ENCODE peak calls at places on chromosomes 6 and 20, in nine cellular contexts. K is dermis blood vessel endothelial cell; O is stimulated activated CD8-positive, alpha-beta memory T cell treated with anti-CD3 and anti-CD28 coated beads, Interleukin-2, amount 100 ng/mL, for 48 hours; E is G401; I is effector CD8-positive, alpha-beta T cell; N is CD4-positive, alpha-beta T cell; P is AG09309; V is substantia nigra; W is B cell. C is an unnamed sample.
A peak's percentile ranks its signal among the peaks of the same experiment; 100 is the strongest.

GRCh38 chr20:32898721-32899120 is 40.0 kb downstream of the EFCAB8 start:
- DNase-seq in K (no peak), O (no peak), E (no peak), I (no peak), N (no peak), P (peak; percentile 66), V (no peak), W (no peak), C (no peak)

GRCh38 chr20:63258826-63259225 is 4.6 kb upstream of the NKAIN4 start:
- DNase-seq in K (no peak), O (no peak), E (no peak), I (no peak), N (no peak), P (no peak), V (no peak), W (no peak), C (no peak)

GRCh38 chr6:98836025-98836961 is 1.9 kb downstream of the POU3F2 start:
- DNase-seq in K (no peak), O (no peak), E (no peak), I (no peak), N (no peak), P (no peak), V (no peak), W (no peak), C (peak; percentile 37)

GRCh38 chr6:16278048-16278724 is 39.8 kb downstream of the GMPR start:
- DNase-seq in K (no peak), O (no peak), E (peak; percentile 72), I (no peak), N (no peak), P (no peak), V (no peak), W (no peak), C (no peak)

GRCh38 chr6:7087491-7087979 is 20.2 kb upstream of the RREB1 start:
- DNase-seq in K (no peak), O (no peak), E (no peak), I (no peak), N (no peak), P (no peak), V (no peak), W (no peak), C (no peak)

GRCh38 chr20:31560900-31561598 is 44.0 kb upstream of the ID1 start:
- DNase-seq in K (peak; percentile 95), O (no peak), E (no peak), I (no peak), N (no peak), P (peak; percentile 96), V (no peak), W (no peak), C (peak; percentile 54)

GRCh38 chr20:51067792-51068191 is 44.9 kb upstream of the KCNG1 start:
- DNase-seq in K (no peak), O (no peak), E (no peak), I (no peak), N (no peak), P (no peak), V (no peak), W (no peak), C (no peak)

GRCh38 chr6:232896-233640 is 59.2 kb upstream of the DUSP22 start:
- DNase-seq in K (no peak), O (no peak), E (no peak), I (no peak), N (no peak), P (no peak), V (no peak), W (no peak), C (no peak)

GRCh38 chr20:63100401-63100925 is 93.7 kb upstream of the BHLHE23 start:
- DNase-seq in K (no peak), O (no peak), E (no peak), I (no peak), N (no peak), P (no peak), V (no peak), W (no peak), C (no peak)

GRCh38 chr6:101296184-101296583 is 97.3 kb upstream of the GRIK2 start:
- DNase-seq in K (no peak), O (no peak), E (no peak), I (no peak), N (no peak), P (peak; percentile 1), V (no peak), W (no peak), C (peak; percentile 37)

GRCh38 chr20:47126709-47127108 is 229.8 kb downstream of the ZMYND8 start:
- DNase-seq in K (no peak), O (no peak), E (no peak), I (no peak), N (no peak), P (peak; percentile 52), V (no peak), W (no peak), C (no peak)

GRCh38 chr6:75144396-75144795 is 61.5 kb downstream of the COL12A1 start:
- DNase-seq in K (no peak), O (no peak), E (no peak), I (no peak), N (no peak), P (no peak), V (no peak), W (no peak), C (no peak)

GRCh38 chr20:61878478-61879302 is 187.0 kb downstream of the TAF4 start:
- DNase-seq in K (no peak), O (no peak), E (no peak), I (no peak), N (no peak), P (no peak), V (no peak), W (no peak), C (no peak)

GRCh38 chr6:39812853-39813533 is 20.8 kb downstream of the DAAM2 start:
- DNase-seq in K (no peak), O (no peak), E (no peak), I (no peak), N (no peak), P (peak; percentile 79), V (no peak), W (no peak), C (no peak)

GRCh38 chr6:21227486-21227885 is 366.1 kb upstream of the SOX4 start:
- DNase-seq in K (no peak), O (no peak), E (no peak), I (no peak), N (no peak), P (no peak), V (no peak), W (no peak), C (no peak)

GRCh38 chr6:36301781-36302180 is 31.9 kb downstream of the PNPLA1 start:
- DNase-seq in K (peak; percentile 3), O (no peak), E (no peak), I (no peak), N (no peak), P (no peak), V (no peak), W (no peak), C (no peak)

GRCh38 chr6:39706819-39707218 is 18.4 kb downstream of the KIF6 start:
- DNase-seq in K (no peak), O (no peak), E (no peak), I (no peak), N (no peak), P (no peak), V (no peak), W (no peak), C (peak; percentile 78)

GRCh38 chr6:13480631-13481501 is 6.5 kb downstream of the GFOD1 start:
- DNase-seq in K (no peak), O (no peak), E (peak; percentile 78), I (no peak), N (no peak), P (no peak), V (no peak), W (no peak), C (no peak)